ENCODE peak calls at places on chromosome 6, in ten cellular contexts. C, R, M, K, J, W, U, P, G and X are unnamed samples.

GRCh38 chr6:19332806-19333460 is 504.2 kb upstream of the ID4 start:
- DNase-seq in C (no peak), R (no peak), M (no peak), K (no peak), J (no peak), W (no peak), U (no peak), P (no peak), G (no peak), X (no peak)

GRCh38 chr6:95574811-95575210 is 2.5 kb upstream of the MANEA start:
- DNase-seq in C (peak; percentile 75), R (no peak), M (no peak), K (no peak), J (peak; percentile 17), W (no peak), U (no peak), P (no peak), G (no peak), X (no peak)

GRCh38 chr6:161422710-161423109 is 148.8 kb upstream of the AGPAT4 start:
- DNase-seq in C (no peak), R (no peak), M (no peak), K (no peak), J (peak; percentile 53), W (no peak), U (no peak), P (peak; percentile 25), G (no peak), X (no peak)

GRCh38 chr6:130466744-130467052 is 100.9 kb downstream of the TMEM200A start:
- DNase-seq in C (no peak), R (no peak), M (no peak), K (no peak), J (peak; percentile 62), W (no peak), U (no peak), P (no peak), G (no peak), X (no peak)

GRCh38 chr6:37585523-37585905 is 85.8 kb upstream of the CCDC167 start:
- DNase-seq in C (no peak), R (no peak), M (no peak), K (no peak), J (peak; percentile 34), W (no peak), U (no peak), P (no peak), G (no peak), X (no peak)

GRCh38 chr6:148972481-148972880 is 225.7 kb downstream of the UST start:
- DNase-seq in C (peak; percentile 32), R (peak; percentile 93), M (no peak), K (peak; percentile 78), J (peak; percentile 55), W (peak; percentile 63), U (peak; percentile 56), P (peak; percentile 10), G (peak; percentile 80), X (peak; percentile 51)

GRCh38 chr6:6407061-6407723 is 86.7 kb upstream of the F13A1 start:
- DNase-seq in C (no peak), R (no peak), M (no peak), K (no peak), J (no peak), W (no peak), U (no peak), P (no peak), G (no peak), X (no peak)

GRCh38 chr6:142713959-142714358 is 231.0 kb downstream of the HIVEP2 start:
- DNase-seq in C (no peak), R (no peak), M (no peak), K (no peak), J (no peak), W (no peak), U (no peak), P (no peak), G (no peak), X (no peak)

GRCh38 chr6:106204961-106205360 is 118.8 kb downstream of the PRDM1 start:
- DNase-seq in C (no peak), R (no peak), M (no peak), K (no peak), J (no peak), W (no peak), U (no peak), P (no peak), G (no peak), X (no peak)

GRCh38 chr6:15246217-15247211 is 645 bp downstream of the JARID2 start:
- DNase-seq in C (peak; percentile 38), R (peak; percentile 25), M (no peak), K (peak; percentile 48), J (no peak), W (peak; percentile 31), U (no peak), P (no peak), G (no peak), X (no peak)

GRCh38 chr6:100177956-100178355 is 183.9 kb upstream of the MCHR2 start:
- DNase-seq in C (no peak), R (no peak), M (no peak), K (no peak), J (peak; percentile 5), W (no peak), U (no peak), P (no peak), G (no peak), X (no peak)

GRCh38 chr6:100176951-100177710 is 183.1 kb upstream of the MCHR2 start:
- DNase-seq in C (no peak), R (no peak), M (no peak), K (no peak), J (peak; percentile 2), W (no peak), U (no peak), P (no peak), G (no peak), X (no peak)

GRCh38 chr6:100175814-100176275 is 181.8 kb upstream of the MCHR2 start:
- DNase-seq in C (peak; percentile 59), R (no peak), M (no peak), K (no peak), J (peak; percentile 95), W (no peak), U (no peak), P (peak; percentile 59), G (no peak), X (no peak)

GRCh38 chr6:100173211-100173610 is 179.2 kb upstream of the MCHR2 start:
- DNase-seq in C (no peak), R (no peak), M (no peak), K (no peak), J (no peak), W (no peak), U (no peak), P (no peak), G (no peak), X (no peak)

GRCh38 chr6:100176321-100176950 is 182.4 kb upstream of the MCHR2 start:
- DNase-seq in C (peak; percentile 47), R (no peak), M (no peak), K (peak; percentile 9), J (peak; percentile 62), W (no peak), U (no peak), P (peak; percentile 44), G (no peak), X (no peak)
- H3K4me1 ChIP-seq in C (peaks cover 4% of the 10 kb centered on the region), R (no peaks in the 10 kb centered on the region), M (peaks cover 3% of the 10 kb centered on the region), K (no peaks in the 10 kb centered on the region), J (peaks cover 6% of the 10 kb centered on the region), W (no peaks in the 10 kb centered on the region), U (no peaks in the 10 kb centered on the region), P (peaks cover 22% of the 10 kb centered on the region), G (no peaks in the 10 kb centered on the region), X (no peaks in the 10 kb centered on the region)

DNA sequence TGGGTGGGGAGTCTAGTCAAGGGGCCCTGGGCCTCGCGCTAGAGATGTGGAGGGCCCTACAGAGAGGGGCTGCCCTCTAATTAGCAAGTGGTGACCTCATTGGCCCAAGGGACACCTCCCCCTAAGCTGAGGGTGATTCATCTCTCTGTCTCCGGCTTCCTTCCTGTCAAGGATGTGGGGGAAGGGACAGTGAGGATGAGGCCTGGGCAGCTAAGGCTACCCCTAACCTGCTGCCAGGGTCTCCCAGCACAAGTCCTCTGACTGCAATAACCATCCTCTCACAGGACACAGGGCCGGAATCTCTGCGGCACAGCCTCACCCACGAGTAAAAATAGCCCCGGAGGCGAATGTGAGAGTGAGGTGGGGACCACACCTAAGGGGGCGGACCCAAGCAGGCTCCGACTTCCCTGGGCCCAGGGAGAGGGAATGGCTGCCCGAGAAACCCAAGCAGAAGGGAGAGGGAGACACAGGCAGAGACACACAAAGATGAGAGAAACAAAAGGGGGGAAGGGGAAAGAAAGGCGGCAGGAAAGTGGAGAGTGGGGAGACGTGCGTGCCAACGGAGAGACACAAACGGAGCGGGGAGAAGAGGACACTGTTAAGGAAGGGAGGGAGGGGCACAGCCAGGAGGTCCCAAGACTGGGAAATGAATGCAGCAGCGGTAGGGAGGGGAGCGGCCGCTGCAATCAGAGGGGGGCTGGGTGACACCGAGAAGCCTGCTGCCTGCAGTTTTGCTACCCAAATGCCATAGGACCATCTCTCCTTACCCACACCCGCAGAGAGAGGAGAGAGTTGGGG is 1.4 kb downstream of the CLIC1 start:
- DNase-seq in C (peak; percentile 81), R (peak; percentile 86), M (peak; percentile 38), K (peak; percentile 63), J (peak; percentile 73), W (peak; percentile 83), U (no peak), P (peak; percentile 59), G (peak; percentile 84), X (peak; percentile 54)
- H3K4me1 ChIP-seq in C (peaks cover 36% of the 10 kb centered on the region), R (peaks cover 87% of the 10 kb centered on the region), M (peaks cover 93% of the 10 kb centered on the region), K (peaks cover 36% of the 10 kb centered on the region), J (peaks cover 35% of the 10 kb centered on the region), W (peaks cover 10% of the 10 kb centered on the region), U (peaks cover 35% of the 10 kb centered on the region), P (peaks cover 45% of the 10 kb centered on the region), G (peaks cover 23% of the 10 kb centered on the region), X (peaks cover 54% of the 10 kb centered on the region)

GRCh38 chr6:489001-489400 is 97.4 kb downstream of the IRF4 start:
- DNase-seq in C (no peak), R (no peak), M (no peak), K (no peak), J (no peak), W (no peak), U (no peak), P (no peak), G (no peak), X (no peak)
- H3K4me1 ChIP-seq in C (no peaks in the 10 kb centered on the region), R (peaks cover 59% of the 10 kb centered on the region), M (no peaks in the 10 kb centered on the region), K (no peaks in the 10 kb centered on the region), J (no peaks in the 10 kb centered on the region), W (no peaks in the 10 kb centered on the region), U (no peaks in the 10 kb centered on the region), P (no peaks in the 10 kb centered on the region), G (no peaks in the 10 kb centered on the region), X (no peaks in the 10 kb centered on the region)

GRCh38 chr6:50824505-50824904 is 5.8 kb downstream of the TFAP2B start:
- DNase-seq in C (no peak), R (no peak), M (no peak), K (no peak), J (no peak), W (no peak), U (no peak), P (no peak), G (no peak), X (no peak)

GRCh38 chr6:50826037-50826761 is 7.5 kb downstream of the TFAP2B start:
- DNase-seq in C (no peak), R (no peak), M (no peak), K (no peak), J (no peak), W (no peak), U (no peak), P (no peak), G (no peak), X (no peak)

GRCh38 chr6:50829898-50830439 is 11.3 kb downstream of the TFAP2B start:
- DNase-seq in C (no peak), R (no peak), M (no peak), K (no peak), J (no peak), W (no peak), U (no peak), P (no peak), G (no peak), X (no peak)

GRCh38 chr6:50825375-50826036 is 6.8 kb downstream of the TFAP2B start:
- DNase-seq in C (no peak), R (no peak), M (no peak), K (no peak), J (no peak), W (no peak), U (no peak), P (no peak), G (no peak), X (no peak)

GRCh38 chr6:50826803-50827202 is 8.1 kb downstream of the TFAP2B start:
- DNase-seq in C (no peak), R (no peak), M (no peak), K (no peak), J (no peak), W (no peak), U (no peak), P (no peak), G (no peak), X (no peak)
- H3K4me1 ChIP-seq in C (peaks cover 10% of the 10 kb centered on the region), R (peaks cover under 1% of the 10 kb centered on the region), M (no peaks in the 10 kb centered on the region), K (no peaks in the 10 kb centered on the region), J (no peaks in the 10 kb centered on the region), W (no peaks in the 10 kb centered on the region), U (no peaks in the 10 kb centered on the region), P (no peaks in the 10 kb centered on the region), G (no peaks in the 10 kb centered on the region), X (no peaks in the 10 kb centered on the region)